ENCODE peak calls at places on chromosome 19, in nine cellular contexts. One of them, this sample, is unnamed.

GRCh38 chr19:35211545-35212230 is 16.9 kb downstream of the FAM187B start:
- DNase-seq in ovary: no peak
- DNase-seq in lower leg skin: peak
- DNase-seq in heart left ventricle: peak
- DNase-seq in H1: no peak
- DNase-seq in tibial nerve: peak
- DNase-seq in adrenal gland: peak
- DNase-seq in breast epithelium: peak
- DNase-seq in IMR-90: no peak
- DNase-seq in this sample: no peak

GRCh38 chr19:32676186-32676894 is 692 bp downstream of the RGS9BP start:
- DNase-seq in ovary: no peak
- DNase-seq in lower leg skin: no peak
- DNase-seq in heart left ventricle: no peak
- DNase-seq in H1: no peak
- DNase-seq in tibial nerve: no peak
- DNase-seq in adrenal gland: peak
- DNase-seq in breast epithelium: no peak
- DNase-seq in IMR-90: no peak
- DNase-seq in this sample: no peak

GRCh38 chr19:56476671-56477428 is at the start of gene ZNF667:
- DNase-seq in ovary: no peak
- DNase-seq in lower leg skin: no peak
- DNase-seq in heart left ventricle: no peak
- DNase-seq in H1: no peak
- DNase-seq in tibial nerve: no peak
- DNase-seq in adrenal gland: peak
- DNase-seq in breast epithelium: no peak
- DNase-seq in IMR-90: peak
- DNase-seq in this sample: no peak

GRCh38 chr19:35703343-35703742 is 1.0 kb upstream of the ZBTB32 start:
- DNase-seq in ovary: no peak
- DNase-seq in lower leg skin: no peak
- DNase-seq in heart left ventricle: no peak
- DNase-seq in H1: no peak
- DNase-seq in tibial nerve: no peak
- DNase-seq in adrenal gland: no peak
- DNase-seq in breast epithelium: no peak
- DNase-seq in IMR-90: no peak
- DNase-seq in this sample: no peak

GRCh38 chr19:575527-576506 is 3.4 kb downstream of the BSG start:
- DNase-seq in ovary: peak
- DNase-seq in lower leg skin: no peak
- DNase-seq in heart left ventricle: peak
- DNase-seq in H1: no peak
- DNase-seq in tibial nerve: no peak
- DNase-seq in adrenal gland: peak
- DNase-seq in breast epithelium: no peak
- DNase-seq in IMR-90: peak
- DNase-seq in this sample: no peak

GRCh38 chr19:55643733-55644116 is 276 bp downstream of the ZNF581 start:
- DNase-seq in ovary: no peak
- DNase-seq in lower leg skin: no peak
- DNase-seq in heart left ventricle: peak
- DNase-seq in H1: no peak
- DNase-seq in tibial nerve: no peak
- DNase-seq in adrenal gland: no peak
- DNase-seq in breast epithelium: no peak
- DNase-seq in IMR-90: no peak
- DNase-seq in this sample: no peak

GRCh38 chr19:55385236-55385748 is 440 bp upstream of the RPL28 start:
- DNase-seq in ovary: peak
- DNase-seq in lower leg skin: peak
- DNase-seq in heart left ventricle: peak
- DNase-seq in H1: peak
- DNase-seq in tibial nerve: peak
- DNase-seq in adrenal gland: peak
- DNase-seq in breast epithelium: peak
- DNase-seq in IMR-90: peak
- DNase-seq in this sample: peak

GRCh38 chr19:20558011-20558410 is 7.6 kb downstream of the ZNF737 start:
- DNase-seq in ovary: no peak
- DNase-seq in lower leg skin: no peak
- DNase-seq in heart left ventricle: peak
- DNase-seq in H1: no peak
- DNase-seq in tibial nerve: no peak
- DNase-seq in adrenal gland: peak
- DNase-seq in breast epithelium: no peak
- DNase-seq in IMR-90: no peak
- DNase-seq in this sample: no peak

GRCh38 chr19:295687-296370 is 4.6 kb upstream of the PLPP2 start:
- DNase-seq in ovary: no peak
- DNase-seq in lower leg skin: no peak
- DNase-seq in heart left ventricle: no peak
- DNase-seq in H1: no peak
- DNase-seq in tibial nerve: no peak
- DNase-seq in adrenal gland: no peak
- DNase-seq in breast epithelium: no peak
- DNase-seq in IMR-90: no peak
- DNase-seq in this sample: no peak

GRCh38 chr19:40267601-40267997 is 17.5 kb downstream of the AKT2 start:
- DNase-seq in ovary: no peak
- DNase-seq in lower leg skin: no peak
- DNase-seq in heart left ventricle: no peak
- DNase-seq in H1: no peak
- DNase-seq in tibial nerve: no peak
- DNase-seq in adrenal gland: no peak
- DNase-seq in breast epithelium: no peak
- DNase-seq in IMR-90: no peak
- DNase-seq in this sample: no peak

GRCh38 chr19:19539738-19540703 is 2.0 kb downstream of the CILP2 start:
- DNase-seq in ovary: peak
- DNase-seq in lower leg skin: peak
- DNase-seq in heart left ventricle: peak
- DNase-seq in H1: peak
- DNase-seq in tibial nerve: no peak
- DNase-seq in adrenal gland: peak
- DNase-seq in breast epithelium: no peak
- DNase-seq in IMR-90: peak
- DNase-seq in this sample: no peak

GRCh38 chr19:55085923-55086715 is 10.4 kb downstream of the EPS8L1 start:
- DNase-seq in ovary: no peak
- DNase-seq in lower leg skin: no peak
- DNase-seq in heart left ventricle: no peak
- DNase-seq in H1: no peak
- DNase-seq in tibial nerve: no peak
- DNase-seq in adrenal gland: no peak
- DNase-seq in breast epithelium: no peak
- DNase-seq in IMR-90: no peak
- DNase-seq in this sample: no peak

GRCh38 chr19:19324059-19324755 is 3.6 kb downstream of the MAU2 start:
- DNase-seq in ovary: no peak
- DNase-seq in lower leg skin: no peak
- DNase-seq in heart left ventricle: no peak
- DNase-seq in H1: no peak
- DNase-seq in tibial nerve: no peak
- DNase-seq in adrenal gland: no peak
- DNase-seq in breast epithelium: no peak
- DNase-seq in IMR-90: no peak
- DNase-seq in this sample: no peak

GRCh38 chr19:19514215-19514633 is 1.1 kb downstream of the TSSK6 start:
- DNase-seq in ovary: peak
- DNase-seq in lower leg skin: peak
- DNase-seq in heart left ventricle: peak
- DNase-seq in H1: no peak
- DNase-seq in tibial nerve: no peak
- DNase-seq in adrenal gland: peak
- DNase-seq in breast epithelium: no peak
- DNase-seq in IMR-90: no peak
- DNase-seq in this sample: no peak

GRCh38 chr19:40542197-40542859 is 34.3 kb upstream of the SHKBP1 start:
- DNase-seq in ovary: peak
- DNase-seq in lower leg skin: no peak
- DNase-seq in heart left ventricle: peak
- DNase-seq in H1: no peak
- DNase-seq in tibial nerve: no peak
- DNase-seq in adrenal gland: peak
- DNase-seq in breast epithelium: no peak
- DNase-seq in IMR-90: peak
- DNase-seq in this sample: no peak

GRCh38 chr19:36501973-36502372 is 12.6 kb upstream of the ZNF566 start:
- DNase-seq in ovary: no peak
- DNase-seq in lower leg skin: no peak
- DNase-seq in heart left ventricle: no peak
- DNase-seq in H1: no peak
- DNase-seq in tibial nerve: no peak
- DNase-seq in adrenal gland: no peak
- DNase-seq in breast epithelium: no peak
- DNase-seq in IMR-90: no peak
- DNase-seq in this sample: no peak

GRCh38 chr19:35045667-35046300 is 4.3 kb downstream of the HPN start:
- DNase-seq in ovary: no peak
- DNase-seq in lower leg skin: no peak
- DNase-seq in heart left ventricle: no peak
- DNase-seq in H1: no peak
- DNase-seq in tibial nerve: no peak
- DNase-seq in adrenal gland: peak
- DNase-seq in breast epithelium: no peak
- DNase-seq in IMR-90: peak
- DNase-seq in this sample: peak

GRCh38 chr19:46155237-46155636 is 7.2 kb downstream of the IGFL2 start:
- DNase-seq in ovary: no peak
- DNase-seq in lower leg skin: no peak
- DNase-seq in heart left ventricle: no peak
- DNase-seq in H1: no peak
- DNase-seq in tibial nerve: no peak
- DNase-seq in adrenal gland: no peak
- DNase-seq in breast epithelium: no peak
- DNase-seq in IMR-90: no peak
- DNase-seq in this sample: no peak

GRCh38 chr19:10681658-10682057 is 19.6 kb upstream of the QTRT1 start:
- DNase-seq in ovary: no peak
- DNase-seq in lower leg skin: no peak
- DNase-seq in heart left ventricle: no peak
- DNase-seq in H1: no peak
- DNase-seq in tibial nerve: no peak
- DNase-seq in adrenal gland: no peak
- DNase-seq in breast epithelium: no peak
- DNase-seq in IMR-90: no peak
- DNase-seq in this sample: no peak
- TF ChIP-seq POLR2A in ovary: no peak
- TF ChIP-seq POLR2A in lower leg skin: no peak
- TF ChIP-seq POLR2A in heart left ventricle: no peak
- TF ChIP-seq POLR2A in H1: no peak
- TF ChIP-seq POLR2A in tibial nerve: no peak
- TF ChIP-seq POLR2A in adrenal gland: no peak
- TF ChIP-seq POLR2A in breast epithelium: no peak
- TF ChIP-seq POLR2A in IMR-90: no peak
- TF ChIP-seq POLR2A in this sample: no peak

GRCh38 chr19:1592755-1593628 is at the start of gene MBD3:
- DNase-seq in ovary: peak
- DNase-seq in lower leg skin: peak
- DNase-seq in heart left ventricle: peak
- DNase-seq in H1: peak
- DNase-seq in tibial nerve: peak
- DNase-seq in adrenal gland: peak
- DNase-seq in breast epithelium: peak
- DNase-seq in IMR-90: peak
- DNase-seq in this sample: peak
- TF ChIP-seq POLR2A in ovary: no peak
- TF ChIP-seq POLR2A in lower leg skin: no peak
- TF ChIP-seq POLR2A in heart left ventricle: peak
- TF ChIP-seq POLR2A in H1: no peak
- TF ChIP-seq POLR2A in tibial nerve: peak
- TF ChIP-seq POLR2A in adrenal gland: peak
- TF ChIP-seq POLR2A in breast epithelium: peak
- TF ChIP-seq POLR2A in IMR-90: no peak
- TF ChIP-seq POLR2A in this sample: peak

DNA sequence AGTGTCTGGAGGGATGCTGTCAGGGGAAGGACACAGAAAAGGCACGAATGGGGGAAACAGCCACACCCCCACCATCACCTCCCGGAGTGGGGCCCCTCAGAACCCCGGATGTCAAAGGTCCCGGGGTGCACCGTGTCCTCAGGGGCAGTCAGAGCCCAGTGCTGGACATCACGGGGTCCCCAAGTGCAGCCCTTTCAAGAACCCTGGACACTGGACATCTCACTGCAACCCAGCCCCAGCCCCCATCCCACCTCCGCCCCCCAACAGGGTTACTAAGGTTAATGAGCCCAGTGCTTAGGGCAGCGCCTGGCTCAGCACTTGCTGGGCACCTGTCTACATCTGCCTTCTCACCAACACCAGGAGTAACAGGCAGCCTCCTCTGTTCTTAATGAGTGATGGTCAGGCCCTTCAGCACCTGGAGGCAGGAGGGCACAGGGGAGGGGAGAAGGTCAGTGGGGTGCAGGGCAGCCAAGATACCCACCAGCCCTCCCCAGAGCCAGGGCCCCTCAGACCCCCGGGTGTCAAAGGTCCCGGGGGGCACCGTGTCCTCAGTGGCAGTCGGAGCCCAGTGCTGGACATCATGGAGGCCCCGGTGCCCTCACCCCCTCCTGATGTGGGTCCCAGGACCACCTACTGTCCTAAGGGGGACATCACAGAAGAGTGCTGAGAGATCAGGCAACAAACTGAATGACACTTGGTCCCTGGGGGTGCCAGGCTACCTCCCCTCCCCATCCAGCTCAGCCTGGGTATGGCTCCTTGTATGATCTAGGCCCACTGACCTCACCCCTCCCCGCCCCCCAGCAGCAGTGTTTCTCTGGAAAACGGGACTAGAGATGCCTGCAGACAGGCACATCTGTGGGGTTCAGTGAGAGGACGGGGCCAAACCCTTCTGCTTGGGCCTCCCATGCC is 9.0 kb downstream of the ACP4 start:
- DNase-seq in ovary: no peak
- DNase-seq in lower leg skin: no peak
- DNase-seq in heart left ventricle: no peak
- DNase-seq in H1: no peak
- DNase-seq in tibial nerve: no peak
- DNase-seq in adrenal gland: no peak
- DNase-seq in breast epithelium: no peak
- DNase-seq in IMR-90: no peak
- DNase-seq in this sample: no peak
- TF ChIP-seq POLR2A in ovary: no peak
- TF ChIP-seq POLR2A in lower leg skin: no peak
- TF ChIP-seq POLR2A in heart left ventricle: no peak
- TF ChIP-seq POLR2A in H1: peak
- TF ChIP-seq POLR2A in tibial nerve: no peak
- TF ChIP-seq POLR2A in adrenal gland: no peak
- TF ChIP-seq POLR2A in breast epithelium: no peak
- TF ChIP-seq POLR2A in IMR-90: no peak
- TF ChIP-seq POLR2A in this sample: no peak

DNA sequence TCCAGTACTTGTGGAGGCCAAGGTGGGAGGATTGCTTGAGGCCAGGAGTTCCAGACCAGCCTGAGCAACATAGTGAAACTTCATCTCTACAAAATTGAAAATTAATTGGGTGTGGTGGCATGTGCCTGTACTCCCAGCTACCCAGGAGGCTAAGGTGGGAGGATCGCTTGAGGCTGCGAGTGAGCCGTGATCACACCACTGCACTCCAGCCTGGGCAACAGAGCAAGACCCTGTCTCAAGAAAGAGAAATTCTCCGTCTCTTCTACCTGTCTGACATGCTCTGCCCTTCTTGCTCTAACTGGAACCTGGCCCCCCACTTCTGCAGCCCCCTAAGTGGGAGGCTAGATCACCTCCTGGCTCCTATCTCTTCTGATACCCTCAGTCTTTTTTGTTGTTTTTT is 7.4 kb downstream of the EIF3K start:
- DNase-seq in ovary: no peak
- DNase-seq in lower leg skin: no peak
- DNase-seq in heart left ventricle: no peak
- DNase-seq in H1: no peak
- DNase-seq in tibial nerve: no peak
- DNase-seq in adrenal gland: no peak
- DNase-seq in breast epithelium: no peak
- DNase-seq in IMR-90: no peak
- DNase-seq in this sample: no peak
- TF ChIP-seq POLR2A in ovary: no peak
- TF ChIP-seq POLR2A in lower leg skin: no peak
- TF ChIP-seq POLR2A in heart left ventricle: no peak
- TF ChIP-seq POLR2A in H1: no peak
- TF ChIP-seq POLR2A in tibial nerve: no peak
- TF ChIP-seq POLR2A in adrenal gland: no peak
- TF ChIP-seq POLR2A in breast epithelium: no peak
- TF ChIP-seq POLR2A in IMR-90: no peak
- TF ChIP-seq POLR2A in this sample: no peak

This sample was measured in GM12891.